ENCODE peak calls at places on chromosomes 4 and X, in four cellular contexts. X, Y, D and P are unnamed samples.

GRCh38 chrX:39443240-39443639 is 642.0 kb downstream of the MID1IP1 start:
- DNase-seq in D (no peak), X (no peak), Y (no peak), P (no peak)

GRCh38 chr4:2781911-2782310 is 11.0 kb upstream of the SH3BP2 start:
- DNase-seq in D (no peak), X (no peak), Y (no peak), P (no peak)

GRCh38 chr4:41934813-41935651 is at the start of gene TMEM33:
- DNase-seq in D (peak; percentile 31), Y (peak; percentile 88), X (peak; percentile 87), P (peak; percentile 81)

GRCh38 chr4:121827851-121828250 is 4.2 kb upstream of the CCNA2 start:
- DNase-seq in Y (no peak), D (no peak), X (no peak), P (no peak)

GRCh38 chrX:1434871-1435240 is 17.9 kb downstream of the ASMTL start:
- DNase-seq in Y (no peak), X (no peak), D (no peak), P (no peak)

GRCh38 chrX:155056877-155057792 is 13.8 kb downstream of the CMC4 start:
- DNase-seq in D (no peak), X (peak; percentile 49), Y (peak; percentile 69), P (peak; percentile 50)

GRCh38 chr4:52421811-52422213 is 237.3 kb downstream of the USP46 start:
- DNase-seq in D (peak; percentile 1), Y (peak; percentile 73), X (no peak), P (no peak)

GRCh38 chrX:86028681-86029080 is 18.7 kb downstream of the CHM start:
- DNase-seq in Y (no peak), X (no peak), D (no peak), P (no peak)

GRCh38 chr4:31964691-31965090 is 1244.5 kb downstream of the PCDH7 start:
- DNase-seq in X (no peak), D (no peak), Y (no peak), P (no peak)

GRCh38 chr4:89101256-89102161 is 9.8 kb upstream of the TIGD2 start:
- DNase-seq in Y (no peak), D (no peak), X (no peak), P (no peak)

GRCh38 chrX:10577863-10578262 is 42.5 kb downstream of the MID1 start:
- DNase-seq in Y (no peak), D (no peak), X (no peak), P (no peak)

GRCh38 chrX:73964607-73965006 is 339.4 kb upstream of the ZCCHC13 start:
- DNase-seq in X (no peak), D (no peak), Y (no peak), P (no peak)

GRCh38 chrX:22594771-22595170 is 322.1 kb downstream of the CBLL2 start:
- DNase-seq in X (no peak), Y (no peak), D (no peak), P (no peak)

GRCh38 chr4:22679518-22679897 is 13.2 kb upstream of the GBA3 start:
- DNase-seq in Y (no peak), X (no peak), D (no peak), P (no peak)

GRCh38 chr4:76342191-76342590 is 35.7 kb downstream of the STBD1 start:
- DNase-seq in D (no peak), X (no peak), Y (no peak), P (no peak)

GRCh38 chrX:8897259-8897658 is 96.1 kb upstream of the FAM9A start:
- DNase-seq in D (no peak), X (no peak), Y (no peak), P (no peak)

GRCh38 chr4:183729430-183730328 is 70.6 kb downstream of the TRAPPC11 start:
- DNase-seq in D (no peak), X (no peak), Y (no peak), P (no peak)

GRCh38 chr4:40363945-40364344 is 28.8 kb downstream of the CHRNA9 start:
- DNase-seq in D (no peak), X (no peak), Y (no peak), P (no peak)

GRCh38 chrX:119425050-119425449 is 25.9 kb downstream of the SLC25A43 start:
- DNase-seq in Y (no peak), X (no peak), D (no peak), P (no peak)

GRCh38 chr4:109276482-109277095 is 25.9 kb downstream of the COL25A1 start:
- DNase-seq in X (no peak), D (no peak), Y (no peak), P (no peak)

GRCh38 chrX:119790977-119791436 is 423 bp downstream of the RPL39 start:
- DNase-seq in D (no peak), Y (peak; percentile 62), X (peak; percentile 11), P (peak; percentile 5)

GRCh38 chr4:145352438-145353145 is 129.1 kb upstream of the SMAD1 start:
- DNase-seq in Y (no peak), X (no peak), D (no peak), P (no peak)

GRCh38 chr4:147737623-147738022 is 5.7 kb downstream of the ARHGAP10 start:
- DNase-seq in Y (no peak), X (no peak), D (no peak), P (no peak)

GRCh38 chr4:117640836-117641235 is 393.4 kb upstream of the NDST3 start:
- DNase-seq in D (no peak), Y (no peak), X (no peak), P (no peak)

GRCh38 chr4:109764376-109764775 is 34.5 kb upstream of the PLA2G12A start:
- DNase-seq in D (no peak), X (no peak), Y (no peak), P (peak; percentile 13)

GRCh38 chr4:125762537-125762936 is 447.8 kb downstream of the FAT4 start:
- DNase-seq in D (no peak), Y (no peak), X (no peak), P (no peak)

GRCh38 chrX:22323541-22323940 is 50.8 kb downstream of the CBLL2 start:
- DNase-seq in D (no peak), Y (no peak), X (no peak), P (no peak)

GRCh38 chr4:55169352-55169959 is 44.1 kb upstream of the KDR start:
- DNase-seq in Y (no peak), X (no peak), D (no peak), P (no peak)

GRCh38 chrX:51494409-51494808 is 2.0 kb downstream of the NUDT11 start:
- DNase-seq in X (no peak), D (no peak), Y (no peak), P (no peak)

GRCh38 chr4:79865253-79865652 is 207.8 kb downstream of the ANTXR2 start:
- DNase-seq in Y (no peak), X (no peak), D (no peak), P (no peak)

GRCh38 chrX:148288451-148288850 is 212.0 kb upstream of the AFF2 start:
- DNase-seq in X (no peak), Y (no peak), D (no peak), P (no peak)

GRCh38 chr4:16231570-16232252 is 5.4 kb upstream of the TAPT1 start:
- DNase-seq in D (no peak), X (no peak), Y (no peak), P (no peak)

GRCh38 chr4:150217192-150217591 is 138.9 kb downstream of the DCLK2 start:
- DNase-seq in Y (no peak), D (no peak), X (no peak), P (no peak)

GRCh38 chrX:940691-941090 is 271.8 kb downstream of the CRLF2 start:
- DNase-seq in D (no peak), Y (no peak), X (no peak), P (no peak)

GRCh38 chrX:49001521-49002090 is 458 bp downstream of the GRIPAP1 start:
- DNase-seq in X (peak; percentile 9), D (no peak), Y (peak; percentile 65), P (peak; percentile 11)

GRCh38 chr4:173797296-173797695 is 267.3 kb upstream of the HAND2 start:
- DNase-seq in X (no peak), Y (no peak), D (no peak), P (no peak)

GRCh38 chr4:8387615-8388266 is 52.8 kb downstream of the ACOX3 start:
- DNase-seq in Y (no peak), X (no peak), D (no peak), P (no peak)

GRCh38 chr4:13612569-13612968 is 15.0 kb downstream of the BOD1L1 start:
- DNase-seq in X (no peak), D (no peak), Y (no peak), P (no peak)
- H3K36me3 ChIP-seq in X (peaks cover 37% of the 10 kb centered on the region), D (peaks cover 6% of the 10 kb centered on the region), Y (peaks cover 95% of the 10 kb centered on the region), P (peaks cover 97% of the 10 kb centered on the region)

GRCh38 chrX:12805333-12805732 is 14.1 kb downstream of the PRPS2 start:
- DNase-seq in X (no peak), Y (no peak), D (no peak), P (no peak)

GRCh38 chrX:12798601-12799000 is 7.4 kb downstream of the PRPS2 start:
- DNase-seq in X (no peak), Y (no peak), D (no peak), P (no peak)

GRCh38 chrX:12804655-12805054 is 13.4 kb downstream of the PRPS2 start:
- DNase-seq in D (no peak), X (no peak), Y (no peak), P (no peak)

GRCh38 chrX:12799118-12799517 is 7.9 kb downstream of the PRPS2 start:
- DNase-seq in Y (no peak), D (no peak), X (no peak), P (no peak)

GRCh38 chrX:12802741-12803140 is 11.5 kb downstream of the PRPS2 start:
- DNase-seq in D (no peak), X (no peak), Y (no peak), P (no peak)
- H3K36me3 ChIP-seq in D (no peaks in the 10 kb centered on the region), X (no peaks in the 10 kb centered on the region), Y (no peaks in the 10 kb centered on the region), P (peaks cover 32% of the 10 kb centered on the region)

GRCh38 chr4:56477192-56477706 is 9.8 kb downstream of the SRP72 start:
- DNase-seq in X (no peak), Y (no peak), D (no peak), P (no peak)
- H3K36me3 ChIP-seq in X (peaks cover 33% of the 10 kb centered on the region), Y (peaks cover 65% of the 10 kb centered on the region), D (peaks cover 13% of the 10 kb centered on the region), P (no peaks in the 10 kb centered on the region)

GRCh38 chr4:1727117-1728031 is 6.1 kb downstream of the TACC3 start:
- DNase-seq in Y (peak; percentile 28), X (peak; percentile 82), D (no peak), P (peak; percentile 77)
- H3K36me3 ChIP-seq in Y (peaks cover 31% of the 10 kb centered on the region), X (no peaks in the 10 kb centered on the region), D (peaks cover 9% of the 10 kb centered on the region), P (peaks cover 86% of the 10 kb centered on the region)